ENCODE peak calls at places on chromosome X, in nine cellular contexts. H, X, V, G, Q, I, N, C and R are unnamed samples.

GRCh38 chrX:104324871-104325585 is 70.3 kb upstream of the ESX1 start:
- DNase-seq in V (no peak), X (no peak), C (no peak), N (no peak), Q (no peak), H (no peak), G (no peak), I (no peak), R (no peak)

GRCh38 chrX:13387656-13388421 is 68.0 kb upstream of the ATXN3L start:
- DNase-seq in N (no peak), C (no peak), Q (peak; percentile 25), X (no peak), I (no peak), H (no peak), G (no peak), V (no peak), R (no peak)

GRCh38 chrX:121389976-121390709 is 342.7 kb downstream of the GLUD2 start:
- DNase-seq in X (no peak), I (no peak), C (no peak), N (no peak), Q (peak; percentile 0), H (no peak), V (no peak), G (no peak), R (no peak)

GRCh38 chrX:39726810-39727209 is 370.9 kb downstream of the BCOR start:
- DNase-seq in I (no peak), C (peak; percentile 87), G (no peak), H (no peak), N (peak; percentile 42), X (no peak), V (no peak), Q (peak; percentile 33), R (no peak)

GRCh38 chrX:137823257-137823656 is 257.3 kb downstream of the ZIC3 start:
- DNase-seq in H (no peak), X (no peak), C (no peak), Q (no peak), G (no peak), V (no peak), I (no peak), N (no peak), R (no peak)

GRCh38 chrX:39309018-39309620 is 507.9 kb downstream of the MID1IP1 start:
- DNase-seq in N (no peak), H (no peak), Q (no peak), I (no peak), X (peak; percentile 41), G (no peak), C (peak; percentile 17), V (no peak), R (no peak)

GRCh38 chrX:274904-275475 is 6.2 kb upstream of the PLCXD1 start:
- DNase-seq in G (no peak), I (no peak), X (no peak), N (peak; percentile 41), H (no peak), Q (no peak), V (peak; percentile 96), C (peak; percentile 64), R (no peak)

GRCh38 chrX:136761410-136761809 is 19.3 kb downstream of the ARHGEF6 start:
- DNase-seq in N (no peak), G (no peak), V (no peak), I (no peak), C (no peak), X (no peak), H (no peak), Q (no peak), R (no peak)

GRCh38 chrX:74450803-74451449 is 29.6 kb downstream of the SLC16A2 start:
- DNase-seq in N (no peak), G (no peak), C (peak; percentile 29), H (no peak), X (no peak), V (no peak), I (no peak), Q (peak; percentile 81), R (no peak)

GRCh38 chrX:125202486-125203378 is 116.9 kb upstream of the TEX13C start:
- DNase-seq in H (no peak), Q (no peak), I (no peak), C (peak; percentile 54), N (peak; percentile 31), X (no peak), G (no peak), V (no peak), R (no peak)

GRCh38 chrX:53445977-53446376 is 11.8 kb upstream of the HSD17B10 start:
- DNase-seq in X (peak; percentile 34), N (peak; percentile 72), H (peak; percentile 33), V (no peak), G (no peak), Q (no peak), I (peak; percentile 64), C (peak; percentile 62), R (peak; percentile 55)

GRCh38 chrX:26597981-26598380 is 382.0 kb downstream of the MAGEB5 start:
- DNase-seq in X (no peak), C (no peak), N (no peak), Q (peak; percentile 0), G (no peak), H (no peak), V (no peak), I (no peak), R (no peak)

GRCh38 chrX:106263817-106264216 is 95.7 kb downstream of the PWWP3B start:
- DNase-seq in X (no peak), H (no peak), I (no peak), N (no peak), Q (no peak), G (no peak), C (peak; percentile 4), V (no peak), R (no peak)

GRCh38 chrX:7083468-7084396 is 63.8 kb upstream of the STS start:
- DNase-seq in H (no peak), X (peak; percentile 37), I (no peak), V (no peak), G (no peak), C (peak; percentile 60), N (peak; percentile 16), Q (peak; percentile 71), R (no peak)

GRCh38 chrX:41781500-41781899 is 57.5 kb downstream of the GPR82 start:
- DNase-seq in X (peak; percentile 4), Q (peak; percentile 6), H (no peak), C (peak; percentile 45), I (peak; percentile 44), N (peak; percentile 8), G (no peak), V (peak; percentile 5), R (peak; percentile 63)

GRCh38 chrX:22922961-22923360 is 76.8 kb upstream of the DDX53 start:
- DNase-seq in V (no peak), Q (peak; percentile 81), I (no peak), H (no peak), N (no peak), C (no peak), X (no peak), G (no peak), R (no peak)

GRCh38 chrX:153873282-153874090 is 12.5 kb downstream of the L1CAM start:
- DNase-seq in G (no peak), Q (no peak), X (no peak), V (no peak), I (peak; percentile 27), H (no peak), C (no peak), N (peak; percentile 94), R (no peak)

GRCh38 chrX:54824722-54825121 is 17.2 kb downstream of the MAGED2 start:
- DNase-seq in V (no peak), N (no peak), G (no peak), X (no peak), I (no peak), Q (no peak), H (no peak), C (no peak), R (no peak)

GRCh38 chrX:1167466-1167865 is 45.0 kb downstream of the CRLF2 start:
- DNase-seq in G (no peak), V (peak; percentile 59), C (no peak), H (no peak), N (no peak), X (no peak), Q (no peak), I (no peak), R (no peak)

GRCh38 chrX:12308420-12308819 is 170.1 kb downstream of the FRMPD4 start:
- DNase-seq in N (peak; percentile 18), V (no peak), G (no peak), C (no peak), X (no peak), Q (no peak), I (no peak), H (no peak), R (no peak)

GRCh38 chrX:35617836-35618235 is 180.3 kb upstream of the MAGEB16 start:
- DNase-seq in N (no peak), H (no peak), G (no peak), I (no peak), X (no peak), C (no peak), Q (no peak), V (no peak), R (no peak)

GRCh38 chrX:70253377-70254062 is 6.5 kb downstream of the P2RY4 start:
- DNase-seq in I (no peak), C (no peak), N (no peak), H (no peak), V (no peak), X (no peak), Q (no peak), G (no peak), R (no peak)

GRCh38 chrX:155027509-155028066 is 944 bp downstream of the FUNDC2 start:
- DNase-seq in Q (peak; percentile 87), G (no peak), H (no peak), C (peak; percentile 49), I (no peak), V (no peak), N (peak; percentile 4), X (no peak), R (peak; percentile 15)

GRCh38 chrX:136147320-136147901 is at the start of gene FHL1:
- DNase-seq in X (peak; percentile 29), Q (peak; percentile 50), I (no peak), V (no peak), N (no peak), H (peak; percentile 29), G (no peak), C (peak; percentile 52), R (peak; percentile 79)

GRCh38 chrX:82816001-82816400 is 692.1 kb upstream of the POU3F4 start:
- DNase-seq in X (no peak), Q (no peak), C (no peak), I (no peak), H (no peak), N (no peak), V (no peak), G (no peak), R (no peak)

GRCh38 chrX:138856881-138857280 is 145.4 kb upstream of the FGF13 start:
- DNase-seq in C (no peak), I (no peak), G (no peak), V (no peak), Q (no peak), N (no peak), H (no peak), X (no peak), R (no peak)